ENCODE peak calls at places on chromosomes 16 and 17, in five cellular contexts. X is CD8-positive, alpha-beta T cell; E is AG09309; Q is activated CD8-positive, alpha-beta T cell treated with anti-CD3 and anti-CD28 coated beads for 36 hours; R is PC-9. G is an unnamed sample.

GRCh38 chr17:63096426-63096825 is 130.4 kb downstream of the TANC2 start:
- DNase-seq in X (no peak), E (peak), Q (no peak), R (no peak), G (no peak)

GRCh38 chr16:79261461-79261860 is 339.1 kb downstream of the MAF start:
- DNase-seq in X (no peak), E (no peak), Q (peak), R (no peak), G (peak)

GRCh38 chr17:57484826-57485565 is 228.7 kb downstream of the MSI2 start:
- DNase-seq in X (no peak), E (no peak), Q (no peak), R (no peak), G (no peak)

GRCh38 chr16:83351846-83352245 is 455.9 kb upstream of the HSBP1 start:
- DNase-seq in X (no peak), E (peak), Q (no peak), R (no peak), G (no peak)

GRCh38 chr17:62163847-62164246 is 98.8 kb upstream of the MED13 start:
- DNase-seq in X (no peak), E (no peak), Q (no peak), R (peak), G (no peak)

GRCh38 chr17:49338883-49339282 is 23.2 kb downstream of the ZNF652 start:
- DNase-seq in X (no peak), E (no peak), Q (peak), R (no peak), G (no peak)

GRCh38 chr17:345992-346785 is 6.4 kb downstream of the RPH3AL start:
- DNase-seq in X (no peak), E (no peak), Q (no peak), R (no peak), G (no peak)

GRCh38 chr16:17439580-17439979 is 31.2 kb downstream of the XYLT1 start:
- DNase-seq in X (no peak), E (no peak), Q (no peak), R (no peak), G (no peak)

GRCh38 chr16:46853713-46854443 is 22.9 kb upstream of the C16orf87 start:
- DNase-seq in X (peak), E (peak), Q (peak), R (peak), G (peak)

GRCh38 chr16:30902070-30902972 is 5.9 kb downstream of the CTF1 start:
- DNase-seq in X (peak), E (no peak), Q (peak), R (no peak), G (peak)

GRCh38 chr16:15403392-15403995 is 7.9 kb downstream of the MPV17L start:
- DNase-seq in X (no peak), E (no peak), Q (no peak), R (peak), G (no peak)

GRCh38 chr16:79993810-79994209 is 393.3 kb upstream of the MAF start:
- DNase-seq in X (no peak), E (no peak), Q (no peak), R (no peak), G (no peak)

GRCh38 chr16:76265434-76266045 is 11.7 kb upstream of the CNTNAP4 start:
- DNase-seq in X (no peak), E (no peak), Q (peak), R (no peak), G (peak)

GRCh38 chr16:67277999-67278772 is 1.1 kb upstream of the PLEKHG4 start:
- DNase-seq in X (no peak), E (peak), Q (no peak), R (no peak), G (no peak)

GRCh38 chr17:75846701-75847594 is 2.7 kb upstream of the UNC13D start:
- DNase-seq in X (no peak), E (no peak), Q (no peak), R (no peak), G (no peak)

GRCh38 chr17:72518810-72519597 is 398.2 kb downstream of the SOX9 start:
- DNase-seq in X (no peak), E (no peak), Q (no peak), R (no peak), G (no peak)

GRCh38 chr17:3750926-3751325 is 27.2 kb downstream of the HASPIN start:
- DNase-seq in X (peak), E (no peak), Q (peak), R (no peak), G (peak)

GRCh38 chr17:37710344-37710886 is 34.4 kb downstream of the HNF1B start:
- DNase-seq in X (no peak), E (no peak), Q (peak), R (peak), G (no peak)

GRCh38 chr16:27195068-27195741 is 8.1 kb upstream of the KDM8 start:
- DNase-seq in X (no peak), E (no peak), Q (no peak), R (no peak), G (no peak)

GRCh38 chr16:89320717-89321501 is 103.4 kb downstream of the ZNF778 start:
- DNase-seq in X (no peak), E (no peak), Q (no peak), R (peak), G (no peak)

GRCh38 chr16:67388591-67388990 is 4.7 kb downstream of the TPPP3 start:
- DNase-seq in X (no peak), E (no peak), Q (no peak), R (no peak), G (no peak)

GRCh38 chr16:84774810-84775209 is 45.0 kb upstream of the CRISPLD2 start:
- DNase-seq in X (no peak), E (peak), Q (no peak), R (peak), G (no peak)

GRCh38 chr17:66383353-66383752 is 80.9 kb downstream of the PRKCA start:
- DNase-seq in X (no peak), E (peak), Q (no peak), R (no peak), G (no peak)

GRCh38 chr17:30429155-30429554 is 48.1 kb upstream of the GOSR1 start:
- DNase-seq in X (no peak), E (peak), Q (no peak), R (no peak), G (no peak)

GRCh38 chr17:35089846-35090193 is 26.3 kb upstream of the RFFL start:
- DNase-seq in X (no peak), E (no peak), Q (peak), R (no peak), G (peak)

GRCh38 chr16:24013733-24014645 is 178.2 kb downstream of the PRKCB start:
- DNase-seq in X (peak), E (no peak), Q (peak), R (no peak), G (peak)

GRCh38 chr17:71790791-71791190 is 330.0 kb upstream of the SOX9 start:
- DNase-seq in X (no peak), E (no peak), Q (no peak), R (no peak), G (no peak)

GRCh38 chr17:9271989-9272388 is 250.7 kb downstream of the NTN1 start:
- DNase-seq in X (no peak), E (no peak), Q (no peak), R (no peak), G (no peak)

GRCh38 chr16:22206013-22206846 is at the start of gene EEF2K:
- DNase-seq in X (peak), E (peak), Q (peak), R (peak), G (peak)

GRCh38 chr17:29640981-29641642 is 18.4 kb upstream of the CORO6 start:
- DNase-seq in X (no peak), E (no peak), Q (no peak), R (no peak), G (no peak)

GRCh38 chr16:20910781-20911321 is 10.3 kb downstream of the LYRM1 start:
- DNase-seq in X (no peak), E (peak), Q (no peak), R (peak), G (no peak)

GRCh38 chr16:77912617-77913016 is 109.7 kb upstream of the CLEC3A start:
- DNase-seq in X (no peak), E (no peak), Q (no peak), R (no peak), G (no peak)
- TF ChIP-seq CTCF in X (no peak), E (no peak), Q (no peak), R (no peak), G (no peak)

GRCh38 chr17:28318759-28319660 is at the start of gene TMEM97:
- DNase-seq in X (peak), E (peak), Q (peak), R (peak), G (peak)
- TF ChIP-seq CTCF in X (no peak), E (no peak), Q (peak), R (peak), G (no peak)

GRCh38 chr16:81861915-81862314 is 82.8 kb downstream of the PLCG2 start:
- DNase-seq in X (no peak), E (no peak), Q (no peak), R (no peak), G (no peak)

GRCh38 chr16:81860867-81861266 is 81.8 kb downstream of the PLCG2 start:
- DNase-seq in X (no peak), E (no peak), Q (no peak), R (no peak), G (no peak)

GRCh38 chr16:81863630-81864352 is 84.7 kb downstream of the PLCG2 start:
- DNase-seq in X (no peak), E (no peak), Q (no peak), R (no peak), G (peak)

GRCh38 chr16:81861503-81861902 is 82.4 kb downstream of the PLCG2 start:
- DNase-seq in X (no peak), E (no peak), Q (no peak), R (no peak), G (no peak)

GRCh38 chr16:81860310-81860709 is 81.2 kb downstream of the PLCG2 start:
- DNase-seq in X (no peak), E (no peak), Q (no peak), R (no peak), G (no peak)
- TF ChIP-seq CTCF in X (no peak), E (no peak), Q (no peak), R (no peak), G (no peak)

GRCh38 chr17:67891481-67892119 is 66.3 kb downstream of the BPTF start:
- DNase-seq in X (no peak), E (peak), Q (no peak), R (peak), G (no peak)
- TF ChIP-seq CTCF in X (no peak), E (peak), Q (no peak), R (peak), G (peak)

GRCh38 chr17:46842835-46843234 is 8.5 kb upstream of the WNT9B start:
- DNase-seq in X (no peak), E (no peak), Q (peak), R (no peak), G (no peak)
- TF ChIP-seq CTCF in X (peak), E (peak), Q (peak), R (peak), G (no peak)

DNA sequence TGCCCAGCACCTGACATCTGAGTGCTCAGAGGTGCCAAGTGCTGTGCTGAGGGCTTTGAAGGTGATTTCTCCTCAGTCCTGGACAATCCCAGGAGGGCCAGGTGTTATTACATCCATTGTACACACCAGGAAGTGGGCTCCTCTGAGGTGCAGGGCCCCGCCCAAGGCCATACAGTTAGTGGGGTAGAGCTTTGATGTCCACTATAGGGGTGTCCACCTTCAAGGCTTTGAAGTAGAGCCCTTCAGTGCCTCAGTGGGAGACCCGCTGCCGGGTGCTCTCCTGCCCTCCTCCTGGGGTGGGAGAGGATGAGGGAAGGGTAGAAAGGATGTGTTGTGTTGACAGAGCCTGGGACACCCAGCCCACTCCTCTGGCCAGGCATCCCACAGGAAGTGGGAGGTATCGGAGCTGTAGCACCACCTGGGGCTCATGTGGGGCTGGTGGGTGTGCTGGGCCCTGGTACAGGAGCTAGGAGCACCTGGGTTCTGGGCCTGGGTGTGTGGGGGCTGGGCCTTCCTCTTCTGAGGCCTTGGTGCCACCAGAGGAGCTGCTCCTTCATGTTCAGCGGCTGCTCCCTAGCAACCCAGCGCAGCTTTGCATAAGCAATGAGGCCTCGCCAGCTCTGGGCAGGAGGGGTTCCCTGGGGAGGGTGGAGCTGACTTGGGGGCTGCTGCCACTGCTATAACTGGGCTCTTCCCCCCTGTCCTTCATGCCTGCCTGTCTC is 7.4 kb downstream of the LASP1 start:
- DNase-seq in X (no peak), E (no peak), Q (peak), R (no peak), G (no peak)
- TF ChIP-seq CTCF in X (no peak), E (no peak), Q (no peak), R (no peak), G (no peak)

DNA sequence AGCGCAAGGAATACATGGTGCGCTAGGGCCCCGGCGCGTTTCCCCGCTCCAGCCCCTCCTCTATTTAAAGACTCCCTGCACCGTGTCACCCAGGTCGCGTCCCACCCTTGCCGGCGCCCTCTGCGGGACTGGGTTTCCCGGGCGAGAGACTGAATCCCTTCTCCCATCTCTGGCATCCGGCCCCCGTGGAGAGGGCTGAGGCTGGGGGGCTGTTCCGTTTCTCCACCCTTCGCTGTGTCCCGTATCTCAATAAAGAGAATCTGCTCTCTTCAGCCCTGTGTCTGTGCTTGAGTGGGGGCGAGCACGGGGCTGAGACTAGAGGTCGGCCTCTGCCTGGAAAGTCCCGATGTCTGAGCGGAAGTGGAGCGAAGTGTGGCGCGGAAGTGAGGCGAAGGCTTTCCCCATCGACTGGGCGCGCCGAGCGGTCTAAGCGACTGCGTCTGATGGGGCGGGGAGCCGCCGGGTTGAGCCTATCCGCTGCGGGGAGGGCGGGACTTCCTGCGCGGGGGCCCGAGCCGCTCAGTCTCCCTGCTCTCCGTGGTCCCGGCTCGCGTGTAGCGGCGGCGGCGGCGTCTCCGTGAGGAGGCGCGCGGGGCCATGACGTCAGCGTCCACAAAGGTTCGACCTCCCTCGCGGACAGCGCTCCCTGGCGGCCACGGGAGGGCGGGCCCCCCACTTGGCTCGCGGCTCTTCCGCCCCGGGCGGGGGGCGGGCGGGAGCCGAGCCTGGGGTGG is 2.0 kb downstream of the RNASEK start:
- DNase-seq in X (peak), E (peak), Q (peak), R (peak), G (peak)
- TF ChIP-seq CTCF in X (peak), E (peak), Q (peak), R (peak), G (peak)

DNA sequence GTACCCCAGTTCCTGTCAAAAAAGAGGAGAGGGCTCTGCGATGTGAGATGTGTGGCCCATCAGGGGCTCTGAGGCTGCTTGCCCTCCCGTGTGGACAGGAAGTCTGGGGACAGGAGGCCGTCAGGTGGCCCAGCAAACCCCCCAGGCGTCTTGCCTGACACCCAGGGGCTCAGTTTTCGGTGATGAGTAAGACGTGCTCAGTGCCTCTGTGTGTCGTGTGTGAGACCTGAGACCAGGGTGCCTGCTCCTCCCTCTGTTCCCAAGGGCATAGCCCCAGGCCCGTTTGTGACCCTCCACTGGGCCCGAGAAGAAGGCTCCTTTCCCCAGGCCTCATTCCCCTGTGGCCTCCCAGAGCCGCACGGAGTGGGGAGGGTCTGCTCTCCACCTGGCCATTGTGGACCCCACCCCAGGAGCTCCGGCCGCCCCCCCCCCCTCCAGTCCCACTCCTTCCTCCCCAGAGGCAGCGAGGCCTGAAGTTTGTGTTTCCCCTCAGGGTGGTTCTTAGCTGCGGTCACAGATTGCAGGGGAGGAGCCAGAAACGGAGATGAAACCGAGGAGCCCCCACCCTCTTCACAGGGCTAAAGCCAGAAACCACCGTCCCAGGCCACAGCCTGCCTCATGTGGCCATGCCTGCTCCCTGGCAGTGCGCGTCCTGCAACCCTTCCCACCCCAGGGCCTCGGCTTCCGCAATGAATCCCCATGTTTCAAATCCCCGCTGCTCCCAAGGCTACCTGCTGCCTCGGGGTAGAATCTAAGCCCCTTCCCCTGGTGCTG is 4.9 kb upstream of the ACTG1 start:
- DNase-seq in X (no peak), E (no peak), Q (peak), R (no peak), G (peak)
- TF ChIP-seq CTCF in X (no peak), E (no peak), Q (no peak), R (no peak), G (no peak)

G was measured in GM20000.